ENCODE peak calls at places on chromosomes 6 and 20, in ten cellular contexts. V, U, Y, X, H, P, F, L, Z and D are unnamed samples. For H3K4me1, the result is how much of the 10 kb centered on the place peaks cover.

GRCh38 chr6:125406771-125407170 is 105.0 kb upstream of the HDDC2 start:
- DNase-seq in V (no peak), U (no peak), Y (no peak), X (no peak), H (no peak), P (no peak), F (no peak), L (no peak), Z (no peak), D (no peak)

GRCh38 chr6:124947821-124948451 is 14.3 kb upstream of the RNF217 start:
- DNase-seq in V (no peak), U (no peak), Y (peak), X (no peak), H (no peak), P (no peak), F (no peak), L (no peak), Z (no peak), D (no peak)

GRCh38 chr6:118580585-118581419 is 32.7 kb downstream of the PLN start:
- DNase-seq in V (no peak), U (peak), Y (peak), X (no peak), H (peak), P (peak), F (peak), L (peak), Z (no peak), D (no peak)

GRCh38 chr20:47568019-47568418 is 66.3 kb downstream of the NCOA3 start:
- DNase-seq in V (no peak), U (peak), Y (peak), X (no peak), H (peak), P (no peak), F (no peak), L (peak), Z (no peak), D (no peak)

GRCh38 chr6:98539669-98540207 is 294.6 kb upstream of the POU3F2 start:
- DNase-seq in V (no peak), U (no peak), Y (no peak), X (no peak), H (no peak), P (no peak), F (no peak), L (no peak), Z (no peak), D (no peak)

GRCh38 chr20:8443464-8444072 is 311.5 kb downstream of the PLCB1 start:
- DNase-seq in V (no peak), U (no peak), Y (no peak), X (no peak), H (no peak), P (no peak), F (no peak), L (no peak), Z (no peak), D (no peak)

GRCh38 chr6:41697902-41698349 is 37.5 kb downstream of the TFEB start:
- DNase-seq in V (no peak), U (no peak), Y (peak), X (no peak), H (no peak), P (peak), F (no peak), L (peak), Z (no peak), D (no peak)

GRCh38 chr20:16170406-16170971 is 402.8 kb downstream of the KIF16B start:
- DNase-seq in V (no peak), U (no peak), Y (no peak), X (no peak), H (no peak), P (no peak), F (no peak), L (no peak), Z (no peak), D (no peak)

GRCh38 chr6:143784316-143784715 is 58.8 kb upstream of the LTV1 start:
- DNase-seq in V (no peak), U (no peak), Y (no peak), X (no peak), H (no peak), P (no peak), F (no peak), L (peak), Z (no peak), D (no peak)

GRCh38 chr20:23151008-23151703 is 65.0 kb upstream of the CD93 start:
- DNase-seq in V (no peak), U (no peak), Y (no peak), X (no peak), H (no peak), P (no peak), F (peak), L (no peak), Z (no peak), D (peak)

GRCh38 chr20:23147964-23148720 is 62.0 kb upstream of the CD93 start:
- DNase-seq in V (peak), U (peak), Y (peak), X (no peak), H (peak), P (peak), F (peak), L (peak), Z (no peak), D (no peak)

GRCh38 chr20:23148721-23149570 is 62.8 kb upstream of the CD93 start:
- DNase-seq in V (no peak), U (peak), Y (no peak), X (no peak), H (no peak), P (no peak), F (peak), L (no peak), Z (no peak), D (peak)

GRCh38 chr20:23150304-23151007 is 64.3 kb upstream of the CD93 start:
- DNase-seq in V (no peak), U (no peak), Y (no peak), X (no peak), H (no peak), P (no peak), F (peak), L (no peak), Z (no peak), D (no peak)

GRCh38 chr20:23149623-23150279 is 63.6 kb upstream of the CD93 start:
- DNase-seq in V (no peak), U (peak), Y (no peak), X (no peak), H (no peak), P (no peak), F (peak), L (no peak), Z (no peak), D (peak)
- H3K4me1 ChIP-seq in V (half or more), U (half or more), Y (under half), X (under half), H (under half), P (under half), F (half or more), L (half or more), Z (under half), D (half or more)

GRCh38 chr20:44648068-44648467 is 3.4 kb downstream of the ADA start:
- DNase-seq in V (no peak), U (no peak), Y (no peak), X (no peak), H (peak), P (no peak), F (no peak), L (no peak), Z (no peak), D (no peak)
- H3K4me1 ChIP-seq in V (half or more), U (half or more), Y (under half), X (under half), H (under half), P (under half), F (half or more), L (under half), Z (half or more), D (under half)

GRCh38 chr6:4763921-4764320 is 12.3 kb upstream of the CDYL start:
- DNase-seq in V (no peak), U (no peak), Y (no peak), X (no peak), H (no peak), P (no peak), F (no peak), L (no peak), Z (no peak), D (no peak)

GRCh38 chr6:4760773-4761172 is 15.4 kb upstream of the CDYL start:
- DNase-seq in V (no peak), U (no peak), Y (no peak), X (no peak), H (no peak), P (no peak), F (no peak), L (no peak), Z (no peak), D (no peak)

GRCh38 chr6:4762294-4762693 is 13.9 kb upstream of the CDYL start:
- DNase-seq in V (no peak), U (no peak), Y (no peak), X (no peak), H (no peak), P (no peak), F (no peak), L (no peak), Z (no peak), D (no peak)

GRCh38 chr6:4756247-4756646 is 20.0 kb upstream of the CDYL start:
- DNase-seq in V (no peak), U (no peak), Y (peak), X (no peak), H (no peak), P (no peak), F (no peak), L (no peak), Z (no peak), D (no peak)

DNA sequence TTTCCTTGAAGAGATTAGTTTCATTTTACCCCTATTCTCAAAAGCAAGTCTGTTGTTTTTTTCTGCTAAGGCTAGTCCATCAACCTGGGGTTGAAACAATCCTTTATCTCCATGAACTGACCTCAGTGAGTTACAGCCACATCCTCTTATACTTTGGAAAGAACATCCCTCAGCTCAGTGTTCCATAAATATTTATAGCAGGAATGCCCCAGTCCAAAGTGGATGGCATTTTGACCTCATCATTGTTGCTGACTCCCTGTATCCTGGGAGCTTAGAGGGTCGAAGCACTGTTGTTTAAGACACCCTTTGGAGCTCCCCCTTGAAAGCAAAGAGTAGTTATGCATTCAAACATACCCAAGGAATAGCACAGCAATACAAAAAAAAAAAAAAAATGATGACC is 16.2 kb upstream of the CDYL start:
- DNase-seq in V (no peak), U (no peak), Y (no peak), X (no peak), H (no peak), P (no peak), F (no peak), L (no peak), Z (no peak), D (no peak)
- H3K4me1 ChIP-seq in V (under half), U (under half), Y (under half), X (under half), H (under half), P (under half), F (under half), L (under half), Z (under half), D (under half)

GRCh38 chr6:137871299-137871698 is 4.2 kb downstream of the TNFAIP3 start:
- DNase-seq in V (no peak), U (no peak), Y (no peak), X (no peak), H (no peak), P (peak), F (no peak), L (no peak), Z (no peak), D (no peak)

GRCh38 chr6:137870744-137871247 is 3.7 kb downstream of the TNFAIP3 start:
- DNase-seq in V (no peak), U (no peak), Y (peak), X (no peak), H (no peak), P (peak), F (no peak), L (no peak), Z (no peak), D (no peak)

GRCh38 chr6:137868721-137869631 is 1.9 kb downstream of the TNFAIP3 start:
- DNase-seq in V (no peak), U (no peak), Y (no peak), X (no peak), H (no peak), P (peak), F (no peak), L (no peak), Z (no peak), D (no peak)

GRCh38 chr6:137870286-137870685 is 3.2 kb downstream of the TNFAIP3 start:
- DNase-seq in V (no peak), U (no peak), Y (no peak), X (no peak), H (no peak), P (peak), F (no peak), L (no peak), Z (no peak), D (no peak)

DNA sequence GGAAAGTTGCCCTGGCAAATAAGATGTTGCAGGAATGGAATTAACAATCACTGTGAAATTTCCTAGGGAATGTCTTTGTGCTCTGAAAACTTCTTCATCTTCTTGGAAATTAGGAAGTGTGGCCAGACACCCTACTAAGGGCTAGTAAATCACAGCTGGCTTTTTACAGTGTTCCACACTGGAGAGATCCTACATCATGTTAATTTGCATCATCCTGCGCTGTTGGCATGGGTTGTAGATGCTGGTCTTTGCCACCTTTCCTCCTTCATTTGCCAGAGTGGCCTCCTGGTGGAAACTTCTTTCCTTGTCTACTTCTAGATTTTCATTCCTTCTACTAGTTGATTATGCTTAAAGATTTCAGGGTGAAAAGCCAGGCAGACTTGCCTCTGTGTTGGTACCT is 2.7 kb downstream of the TNFAIP3 start:
- DNase-seq in V (no peak), U (no peak), Y (no peak), X (no peak), H (no peak), P (peak), F (no peak), L (no peak), Z (no peak), D (no peak)
- H3K4me1 ChIP-seq in V (half or more), U (half or more), Y (under half), X (under half), H (half or more), P (under half), F (half or more), L (half or more), Z (under half), D (half or more)

GRCh38 chr6:36123270-36124139 is 6.8 kb upstream of the MAPK13 start:
- DNase-seq in V (peak), U (peak), Y (peak), X (peak), H (peak), P (peak), F (peak), L (peak), Z (peak), D (no peak)

GRCh38 chr6:36126553-36127458 is 3.5 kb upstream of the MAPK13 start:
- DNase-seq in V (no peak), U (no peak), Y (peak), X (no peak), H (no peak), P (peak), F (no peak), L (no peak), Z (no peak), D (no peak)

GRCh38 chr6:36125575-36125974 is 4.7 kb upstream of the MAPK13 start:
- DNase-seq in V (no peak), U (no peak), Y (no peak), X (no peak), H (no peak), P (no peak), F (no peak), L (no peak), Z (no peak), D (no peak)

GRCh38 chr6:36126121-36126520 is 4.2 kb upstream of the MAPK13 start:
- DNase-seq in V (no peak), U (no peak), Y (no peak), X (no peak), H (no peak), P (no peak), F (no peak), L (no peak), Z (no peak), D (no peak)

DNA sequence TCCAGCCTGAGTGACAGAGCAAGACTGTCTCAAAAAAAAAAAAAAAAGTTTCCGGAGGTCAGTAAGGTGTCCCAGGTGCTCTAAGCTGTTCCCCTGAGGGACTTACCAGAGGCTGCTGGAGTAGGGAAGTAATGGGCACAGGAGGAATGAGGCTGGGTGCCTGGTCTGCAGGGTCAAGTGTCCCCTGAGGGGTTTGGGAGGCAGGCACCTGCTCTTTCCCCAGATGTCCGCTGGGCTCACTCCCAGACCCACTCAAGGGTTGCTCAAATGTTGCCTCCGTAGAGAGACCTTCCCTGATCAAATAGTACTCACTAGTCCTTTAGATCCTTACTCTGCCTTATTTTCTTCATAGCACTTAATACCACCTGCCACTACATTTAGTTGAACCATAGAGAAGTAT is 5.4 kb upstream of the MAPK13 start:
- DNase-seq in V (peak), U (no peak), Y (no peak), X (no peak), H (no peak), P (peak), F (no peak), L (no peak), Z (no peak), D (no peak)
- H3K4me1 ChIP-seq in V (half or more), U (under half), Y (under half), X (under half), H (under half), P (under half), F (under half), L (under half), Z (half or more), D (under half)

GRCh38 chr6:128807577-128807976 is 75.4 kb upstream of the LAMA2 start:
- DNase-seq in V (no peak), U (no peak), Y (peak), X (no peak), H (no peak), P (peak), F (no peak), L (peak), Z (no peak), D (no peak)

GRCh38 chr6:128806274-128806673 is 76.7 kb upstream of the LAMA2 start:
- DNase-seq in V (no peak), U (no peak), Y (no peak), X (no peak), H (no peak), P (peak), F (peak), L (peak), Z (no peak), D (no peak)

GRCh38 chr6:128808856-128809255 is 74.1 kb upstream of the LAMA2 start:
- DNase-seq in V (no peak), U (no peak), Y (no peak), X (no peak), H (no peak), P (no peak), F (no peak), L (no peak), Z (no peak), D (no peak)

GRCh38 chr6:128801621-128802020 is 81.3 kb upstream of the LAMA2 start:
- DNase-seq in V (no peak), U (no peak), Y (no peak), X (no peak), H (no peak), P (no peak), F (no peak), L (no peak), Z (no peak), D (no peak)

GRCh38 chr6:128803911-128804310 is 79.0 kb upstream of the LAMA2 start:
- DNase-seq in V (no peak), U (peak), Y (peak), X (no peak), H (peak), P (no peak), F (no peak), L (peak), Z (no peak), D (no peak)
- H3K4me1 ChIP-seq in V (under half), U (under half), Y (under half), X (under half), H (under half), P (under half), F (under half), L (under half), Z (under half), D (under half)

GRCh38 chr6:91149246-91149645 is 562.4 kb upstream of the MAP3K7 start:
- DNase-seq in V (no peak), U (no peak), Y (no peak), X (no peak), H (no peak), P (no peak), F (no peak), L (no peak), Z (no peak), D (no peak)

GRCh38 chr6:91155129-91155528 is 568.3 kb upstream of the MAP3K7 start:
- DNase-seq in V (no peak), U (no peak), Y (no peak), X (no peak), H (no peak), P (no peak), F (no peak), L (no peak), Z (no peak), D (no peak)

GRCh38 chr6:91149914-91150674 is 563.2 kb upstream of the MAP3K7 start:
- DNase-seq in V (no peak), U (no peak), Y (no peak), X (no peak), H (no peak), P (no peak), F (no peak), L (no peak), Z (no peak), D (no peak)

DNA sequence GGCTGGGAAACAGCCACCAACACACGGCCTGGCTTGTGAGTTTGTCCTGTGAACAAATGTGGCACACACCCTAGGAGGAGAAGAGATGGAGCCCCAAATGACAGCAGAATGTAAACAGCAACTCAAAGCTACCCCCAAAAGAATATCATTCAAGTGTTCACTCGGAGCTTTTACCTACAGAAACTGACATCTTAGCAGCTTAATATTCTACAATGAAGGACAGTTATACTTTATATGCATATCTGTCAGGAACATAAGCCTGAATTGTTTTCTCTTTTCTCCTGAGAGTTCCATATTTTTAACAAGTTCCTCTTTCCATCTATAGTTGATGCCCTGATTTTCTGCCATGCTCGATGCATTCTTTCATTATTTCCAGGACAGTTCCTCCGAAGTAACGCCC is 566.0 kb upstream of the MAP3K7 start:
- DNase-seq in V (no peak), U (no peak), Y (no peak), X (no peak), H (no peak), P (no peak), F (no peak), L (no peak), Z (no peak), D (no peak)
- H3K4me1 ChIP-seq in V (under half), U (under half), Y (under half), X (under half), H (under half), P (under half), F (under half), L (under half), Z (under half), D (under half)

GRCh38 chr6:3412779-3413500 is 43.9 kb downstream of the SLC22A23 start:
- DNase-seq in V (no peak), U (no peak), Y (no peak), X (no peak), H (no peak), P (no peak), F (no peak), L (no peak), Z (no peak), D (no peak)

GRCh38 chr6:3417473-3417872 is 39.4 kb downstream of the SLC22A23 start:
- DNase-seq in V (no peak), U (no peak), Y (no peak), X (no peak), H (no peak), P (no peak), F (no peak), L (no peak), Z (no peak), D (no peak)

GRCh38 chr6:3414704-3415453 is 42.0 kb downstream of the SLC22A23 start:
- DNase-seq in V (peak), U (no peak), Y (peak), X (no peak), H (no peak), P (peak), F (no peak), L (no peak), Z (no peak), D (no peak)

GRCh38 chr6:3413612-3414011 is 43.2 kb downstream of the SLC22A23 start:
- DNase-seq in V (no peak), U (no peak), Y (no peak), X (no peak), H (no peak), P (no peak), F (no peak), L (no peak), Z (no peak), D (no peak)

GRCh38 chr6:3415490-3415889 is 41.4 kb downstream of the SLC22A23 start:
- DNase-seq in V (no peak), U (no peak), Y (no peak), X (no peak), H (no peak), P (no peak), F (no peak), L (no peak), Z (no peak), D (no peak)
- H3K4me1 ChIP-seq in V (under half), U (under half), Y (under half), X (under half), H (under half), P (under half), F (under half), L (under half), Z (under half), D (under half)